ENCODE peak calls at places on chromosomes 2 and 18, in ten cellular contexts. I is dorsolateral prefrontal cortex, F is GM20000, Q is progenitor cell of endocrine pancreas, K is H9, O is upper lobe of right lung, T is cardiac fibroblast, W is GM23338, R is astrocyte of the cerebellum, E is breast epithelium. Y is an unnamed sample.

GRCh38 chr2:127733113-127733815 is 32.0 kb downstream of the SFT2D3 start:
- DNase-seq in E (no peak), W (no peak), Q (no peak), R (no peak), T (no peak), I (no peak), K (no peak), O (no peak), F (no peak), Y (no peak)

GRCh38 chr18:3384664-3385189 is 65.2 kb upstream of the TGIF1 start:
- DNase-seq in O (no peak), K (no peak), E (no peak), I (no peak), R (no peak), W (no peak), T (no peak), Q (no peak), F (no peak), Y (no peak)

GRCh38 chr2:226791056-226791486 is 8.5 kb downstream of the IRS1 start:
- DNase-seq in T (peak; percentile 66), F (peak; percentile 67), Q (no peak), K (peak; percentile 80), W (peak; percentile 91), I (no peak), O (peak; percentile 76), E (peak; percentile 50), R (no peak), Y (peak; percentile 74)

GRCh38 chr2:194883711-194884110 is 773.3 kb upstream of the SLC39A10 start:
- DNase-seq in W (no peak), K (no peak), O (no peak), Q (no peak), F (no peak), T (no peak), R (no peak), E (no peak), I (no peak), Y (no peak)

GRCh38 chr2:71299507-71299906 is 32.1 kb upstream of the ZNF638 start:
- DNase-seq in R (peak; percentile 31), E (no peak), O (no peak), T (peak; percentile 66), Q (no peak), K (no peak), I (no peak), W (peak; percentile 63), F (peak; percentile 33), Y (peak; percentile 45)

GRCh38 chr2:145598434-145598833 is 1078.5 kb upstream of the ZEB2 start:
- DNase-seq in Q (no peak), R (no peak), F (no peak), T (peak; percentile 84), K (no peak), I (no peak), W (no peak), O (no peak), E (no peak), Y (no peak)

GRCh38 chr2:68031546-68032160 is 31.2 kb downstream of the C1D start:
- DNase-seq in W (peak; percentile 68), T (peak; percentile 79), Q (no peak), K (no peak), F (peak; percentile 55), O (no peak), E (no peak), R (peak; percentile 59), I (no peak), Y (peak; percentile 63)

GRCh38 chr2:66030553-66030952 is 404.4 kb upstream of the MEIS1 start:
- DNase-seq in I (no peak), W (peak; percentile 69), K (no peak), F (no peak), T (no peak), O (no peak), E (no peak), R (no peak), Q (no peak), Y (no peak)

GRCh38 chr2:142175917-142176316 is 45.1 kb upstream of the LRP1B start:
- DNase-seq in E (no peak), O (no peak), I (no peak), F (no peak), Q (no peak), T (no peak), R (no peak), W (no peak), K (no peak), Y (peak; percentile 13)

GRCh38 chr18:42182728-42183700 is 228.0 kb downstream of the PIK3C3 start:
- DNase-seq in E (no peak), R (peak; percentile 37), I (no peak), T (peak; percentile 18), F (no peak), O (no peak), W (no peak), K (no peak), Q (no peak), Y (peak; percentile 31)

GRCh38 chr18:42184685-42185477 is 229.8 kb downstream of the PIK3C3 start:
- DNase-seq in O (no peak), R (no peak), I (no peak), F (no peak), W (no peak), K (no peak), Q (no peak), E (no peak), T (no peak), Y (no peak)

GRCh38 chr18:42185486-42185885 is 230.5 kb downstream of the PIK3C3 start:
- DNase-seq in T (no peak), R (no peak), Q (no peak), O (no peak), W (no peak), E (no peak), F (no peak), K (no peak), I (no peak), Y (no peak)

GRCh38 chr18:42181474-42181873 is 226.4 kb downstream of the PIK3C3 start:
- DNase-seq in T (no peak), R (no peak), W (no peak), F (no peak), K (no peak), E (no peak), Q (no peak), O (no peak), I (no peak), Y (no peak)

GRCh38 chr18:42183746-42184145 is 228.7 kb downstream of the PIK3C3 start:
- DNase-seq in K (no peak), R (peak; percentile 86), E (no peak), W (no peak), I (no peak), O (no peak), T (peak; percentile 81), F (no peak), Q (no peak), Y (peak; percentile 21)
- TF ChIP-seq CTCF in K (no peak), R (no peak), E (no peak), W (no peak), I (no peak), O (no peak), T (no peak), F (no peak), Q (no peak), Y (no peak)

GRCh38 chr2:58708565-58708964 is 467.4 kb upstream of the FANCL start:
- DNase-seq in W (no peak), O (no peak), R (no peak), T (no peak), I (no peak), F (no peak), E (no peak), K (no peak), Q (no peak), Y (no peak)
- TF ChIP-seq CTCF in W (peak; percentile 14), O (no peak), R (no peak), T (no peak), I (no peak), F (no peak), E (no peak), K (peak; percentile 40), Q (peak; percentile 32), Y (no peak)

GRCh38 chr2:118536306-118536705 is 311.1 kb downstream of the EN1 start:
- DNase-seq in T (no peak), Q (no peak), F (no peak), K (no peak), E (no peak), I (no peak), O (no peak), R (no peak), W (no peak), Y (no peak)

GRCh38 chr2:118535818-118536212 is 311.6 kb downstream of the EN1 start:
- DNase-seq in T (no peak), K (no peak), R (no peak), I (no peak), E (no peak), O (no peak), Q (no peak), W (no peak), F (no peak), Y (no peak)

GRCh38 chr2:118535171-118535817 is 312.2 kb downstream of the EN1 start:
- DNase-seq in T (no peak), E (no peak), F (no peak), K (no peak), O (no peak), W (peak; percentile 28), Q (no peak), I (no peak), R (no peak), Y (no peak)

DNA sequence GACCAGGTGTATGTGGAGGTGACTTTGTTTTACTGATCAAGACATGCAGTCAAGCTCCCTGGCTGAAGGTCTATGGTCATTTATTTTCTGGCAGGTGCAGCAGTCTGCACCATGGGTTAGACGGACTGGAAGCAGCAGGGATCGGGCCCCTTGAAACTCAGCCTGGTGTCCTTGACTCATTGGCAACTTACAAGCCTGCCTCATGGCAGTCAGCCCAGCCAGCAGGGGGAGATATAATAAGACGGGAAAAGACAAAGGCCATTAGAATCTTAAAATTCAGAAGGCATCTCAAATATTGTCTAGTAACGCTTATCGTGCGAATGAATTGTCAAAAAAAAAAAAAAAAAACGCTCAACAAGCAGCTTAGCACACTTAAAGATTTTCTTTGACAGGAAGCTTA is 308.2 kb downstream of the EN1 start:
- DNase-seq in W (peak; percentile 78), K (peak; percentile 57), T (peak; percentile 47), F (no peak), R (peak; percentile 12), O (no peak), E (no peak), Q (no peak), I (no peak), Y (peak; percentile 46)
- TF ChIP-seq CTCF in W (peak; percentile 74), K (peak; percentile 79), T (peak; percentile 50), F (no peak), R (peak; percentile 63), O (peak; percentile 32), E (no peak), Q (peak; percentile 51), I (no peak), Y (peak; percentile 46)

DNA sequence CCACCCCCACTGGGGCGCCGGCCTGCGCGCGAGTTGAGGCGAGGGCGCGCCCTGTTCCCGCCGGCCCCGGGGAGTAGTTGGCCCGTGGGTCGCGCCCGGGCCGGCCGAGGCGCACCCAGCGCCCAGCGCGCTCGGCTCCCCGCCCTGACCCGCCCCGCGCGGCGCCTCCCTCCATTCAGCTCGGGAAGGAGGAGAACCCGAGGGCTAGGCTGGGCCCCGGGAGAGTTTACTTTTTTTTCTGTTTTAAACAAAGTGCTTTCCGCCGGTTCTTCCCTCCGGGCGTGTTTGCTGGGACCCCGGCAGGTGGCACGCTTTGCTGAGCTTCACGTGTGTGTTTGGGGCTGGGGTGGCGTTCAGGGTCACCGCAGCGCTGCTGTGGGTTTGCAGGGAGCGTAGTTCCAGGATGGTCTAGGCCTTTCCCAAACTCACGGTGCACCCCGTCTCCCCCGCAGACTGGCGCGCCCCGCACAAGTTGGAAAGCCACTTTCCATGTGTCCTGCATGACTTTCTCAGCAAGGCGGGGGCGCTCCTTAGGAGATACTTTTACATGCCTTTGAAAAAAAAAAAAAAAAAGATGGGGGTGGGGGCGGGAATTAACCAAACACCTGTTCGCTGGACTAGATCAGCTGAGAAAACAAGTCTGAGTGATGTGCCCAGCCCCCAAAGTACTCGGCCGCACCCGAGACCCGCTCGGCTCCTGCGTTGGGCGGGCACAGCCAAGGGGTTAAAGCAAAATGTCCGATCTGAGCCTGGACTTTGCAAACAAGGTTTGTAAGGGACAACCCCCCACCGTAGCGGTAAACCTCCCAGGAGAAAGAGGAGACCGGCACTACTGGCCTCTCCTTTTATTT is 829 bp downstream of the ITGA6 start:
- DNase-seq in T (peak; percentile 8), F (no peak), R (no peak), K (peak; percentile 63), Q (peak; percentile 55), W (peak; percentile 82), O (peak; percentile 82), E (no peak), I (no peak), Y (peak; percentile 62)
- TF ChIP-seq CTCF in T (no peak), F (no peak), R (peak; percentile 14), K (peak; percentile 25), Q (peak; percentile 29), W (no peak), O (no peak), E (no peak), I (no peak), Y (peak; percentile 26)

Y was measured in hepatocyte.